ENCODE peak calls at places on chromosomes 7 and 10, in eight cellular contexts. One of them, this sample, is unnamed.

GRCh38 chr7:41097501-41097900 is 605.4 kb downstream of the INHBA start:
- DNase-seq in midbrain: no peak
- DNase-seq in non-pigmented ciliary epithelial cell: peak
- DNase-seq in GM12865: no peak
- DNase-seq in hepatocyte: no peak
- DNase-seq in activated T-cell treated with anti-CD3 and anti-CD28 coated beads for 48 hours: no peak
- DNase-seq in tibial artery: no peak
- DNase-seq in activated naive CD4-positive, alpha-beta T cell: no peak
- DNase-seq in this sample: no peak

GRCh38 chr7:8221603-8222002 is 40.4 kb downstream of the ICA1 start:
- DNase-seq in midbrain: no peak
- DNase-seq in non-pigmented ciliary epithelial cell: no peak
- DNase-seq in GM12865: no peak
- DNase-seq in hepatocyte: no peak
- DNase-seq in activated T-cell treated with anti-CD3 and anti-CD28 coated beads for 48 hours: no peak
- DNase-seq in tibial artery: no peak
- DNase-seq in activated naive CD4-positive, alpha-beta T cell: no peak
- DNase-seq in this sample: no peak

GRCh38 chr10:91105269-91105668 is 115.2 kb upstream of the PCGF5 start:
- DNase-seq in midbrain: no peak
- DNase-seq in non-pigmented ciliary epithelial cell: no peak
- DNase-seq in GM12865: no peak
- DNase-seq in hepatocyte: no peak
- DNase-seq in activated T-cell treated with anti-CD3 and anti-CD28 coated beads for 48 hours: no peak
- DNase-seq in tibial artery: no peak
- DNase-seq in activated naive CD4-positive, alpha-beta T cell: no peak
- DNase-seq in this sample: no peak

GRCh38 chr7:101860316-101861222 is 43.1 kb downstream of the CUX1 start:
- DNase-seq in midbrain: no peak
- DNase-seq in non-pigmented ciliary epithelial cell: no peak
- DNase-seq in GM12865: no peak
- DNase-seq in hepatocyte: no peak
- DNase-seq in activated T-cell treated with anti-CD3 and anti-CD28 coated beads for 48 hours: no peak
- DNase-seq in tibial artery: no peak
- DNase-seq in activated naive CD4-positive, alpha-beta T cell: no peak
- DNase-seq in this sample: no peak

GRCh38 chr10:74206727-74207126 is 55.7 kb downstream of the ADK start:
- DNase-seq in midbrain: no peak
- DNase-seq in non-pigmented ciliary epithelial cell: no peak
- DNase-seq in GM12865: no peak
- DNase-seq in hepatocyte: no peak
- DNase-seq in activated T-cell treated with anti-CD3 and anti-CD28 coated beads for 48 hours: no peak
- DNase-seq in tibial artery: no peak
- DNase-seq in activated naive CD4-positive, alpha-beta T cell: no peak
- DNase-seq in this sample: no peak

GRCh38 chr10:120221873-120222485 is 235.0 kb upstream of the PLPP4 start:
- DNase-seq in midbrain: no peak
- DNase-seq in non-pigmented ciliary epithelial cell: peak
- DNase-seq in GM12865: peak
- DNase-seq in hepatocyte: peak
- DNase-seq in activated T-cell treated with anti-CD3 and anti-CD28 coated beads for 48 hours: no peak
- DNase-seq in tibial artery: no peak
- DNase-seq in activated naive CD4-positive, alpha-beta T cell: no peak
- DNase-seq in this sample: no peak

GRCh38 chr10:46523881-46524470 is 32.5 kb downstream of the GPRIN2 start:
- DNase-seq in midbrain: no peak
- DNase-seq in non-pigmented ciliary epithelial cell: peak
- DNase-seq in GM12865: no peak
- DNase-seq in hepatocyte: peak
- DNase-seq in activated T-cell treated with anti-CD3 and anti-CD28 coated beads for 48 hours: no peak
- DNase-seq in tibial artery: peak
- DNase-seq in activated naive CD4-positive, alpha-beta T cell: no peak
- DNase-seq in this sample: peak

GRCh38 chr10:4765428-4765827 is 60.6 kb upstream of the AKR1E2 start:
- DNase-seq in midbrain: no peak
- DNase-seq in non-pigmented ciliary epithelial cell: no peak
- DNase-seq in GM12865: no peak
- DNase-seq in hepatocyte: no peak
- DNase-seq in activated T-cell treated with anti-CD3 and anti-CD28 coated beads for 48 hours: no peak
- DNase-seq in tibial artery: no peak
- DNase-seq in activated naive CD4-positive, alpha-beta T cell: no peak
- DNase-seq in this sample: no peak

GRCh38 chr7:95586951-95587301 is 9.4 kb downstream of the PDK4 start:
- DNase-seq in midbrain: no peak
- DNase-seq in non-pigmented ciliary epithelial cell: no peak
- DNase-seq in GM12865: no peak
- DNase-seq in hepatocyte: no peak
- DNase-seq in activated T-cell treated with anti-CD3 and anti-CD28 coated beads for 48 hours: no peak
- DNase-seq in tibial artery: no peak
- DNase-seq in activated naive CD4-positive, alpha-beta T cell: no peak
- DNase-seq in this sample: no peak

GRCh38 chr7:141225916-141226618 is 152.2 kb downstream of the TMEM178B start:
- DNase-seq in midbrain: no peak
- DNase-seq in non-pigmented ciliary epithelial cell: no peak
- DNase-seq in GM12865: peak
- DNase-seq in hepatocyte: no peak
- DNase-seq in activated T-cell treated with anti-CD3 and anti-CD28 coated beads for 48 hours: no peak
- DNase-seq in tibial artery: no peak
- DNase-seq in activated naive CD4-positive, alpha-beta T cell: no peak
- DNase-seq in this sample: no peak

GRCh38 chr7:77565917-77566316 is 28.8 kb downstream of the PTPN12 start:
- DNase-seq in midbrain: no peak
- DNase-seq in non-pigmented ciliary epithelial cell: no peak
- DNase-seq in GM12865: no peak
- DNase-seq in hepatocyte: no peak
- DNase-seq in activated T-cell treated with anti-CD3 and anti-CD28 coated beads for 48 hours: no peak
- DNase-seq in tibial artery: no peak
- DNase-seq in activated naive CD4-positive, alpha-beta T cell: no peak
- DNase-seq in this sample: no peak

GRCh38 chr10:92493362-92493761 is 80.5 kb downstream of the IDE start:
- DNase-seq in midbrain: no peak
- DNase-seq in non-pigmented ciliary epithelial cell: no peak
- DNase-seq in GM12865: no peak
- DNase-seq in hepatocyte: no peak
- DNase-seq in activated T-cell treated with anti-CD3 and anti-CD28 coated beads for 48 hours: no peak
- DNase-seq in tibial artery: no peak
- DNase-seq in activated naive CD4-positive, alpha-beta T cell: no peak
- DNase-seq in this sample: no peak

GRCh38 chr7:140697447-140698143 is 1.1 kb downstream of the NDUFB2 start:
- DNase-seq in midbrain: no peak
- DNase-seq in non-pigmented ciliary epithelial cell: peak
- DNase-seq in GM12865: no peak
- DNase-seq in hepatocyte: no peak
- DNase-seq in activated T-cell treated with anti-CD3 and anti-CD28 coated beads for 48 hours: no peak
- DNase-seq in tibial artery: no peak
- DNase-seq in activated naive CD4-positive, alpha-beta T cell: no peak
- DNase-seq in this sample: no peak

GRCh38 chr7:24740821-24741220 is 16.4 kb downstream of the GSDME start:
- DNase-seq in midbrain: no peak
- DNase-seq in non-pigmented ciliary epithelial cell: no peak
- DNase-seq in GM12865: no peak
- DNase-seq in hepatocyte: no peak
- DNase-seq in activated T-cell treated with anti-CD3 and anti-CD28 coated beads for 48 hours: no peak
- DNase-seq in tibial artery: no peak
- DNase-seq in activated naive CD4-positive, alpha-beta T cell: no peak
- DNase-seq in this sample: no peak

GRCh38 chr7:4681218-4681851 is 760 bp upstream of the FOXK1 start:
- DNase-seq in midbrain: no peak
- DNase-seq in non-pigmented ciliary epithelial cell: no peak
- DNase-seq in GM12865: no peak
- DNase-seq in hepatocyte: no peak
- DNase-seq in activated T-cell treated with anti-CD3 and anti-CD28 coated beads for 48 hours: peak
- DNase-seq in tibial artery: no peak
- DNase-seq in activated naive CD4-positive, alpha-beta T cell: no peak
- DNase-seq in this sample: no peak

GRCh38 chr10:74799840-74800239 is 26.6 kb upstream of the KAT6B start:
- DNase-seq in midbrain: no peak
- DNase-seq in non-pigmented ciliary epithelial cell: peak
- DNase-seq in GM12865: peak
- DNase-seq in hepatocyte: no peak
- DNase-seq in activated T-cell treated with anti-CD3 and anti-CD28 coated beads for 48 hours: peak
- DNase-seq in tibial artery: no peak
- DNase-seq in activated naive CD4-positive, alpha-beta T cell: no peak
- DNase-seq in this sample: no peak

GRCh38 chr7:30348083-30348560 is 63.7 kb downstream of the ZNRF2 start:
- DNase-seq in midbrain: no peak
- DNase-seq in non-pigmented ciliary epithelial cell: peak
- DNase-seq in GM12865: peak
- DNase-seq in hepatocyte: peak
- DNase-seq in activated T-cell treated with anti-CD3 and anti-CD28 coated beads for 48 hours: no peak
- DNase-seq in tibial artery: no peak
- DNase-seq in activated naive CD4-positive, alpha-beta T cell: peak
- DNase-seq in this sample: no peak

GRCh38 chr7:71868797-71869196 is 543.3 kb downstream of the CALN1 start:
- DNase-seq in midbrain: no peak
- DNase-seq in non-pigmented ciliary epithelial cell: peak
- DNase-seq in GM12865: peak
- DNase-seq in hepatocyte: no peak
- DNase-seq in activated T-cell treated with anti-CD3 and anti-CD28 coated beads for 48 hours: no peak
- DNase-seq in tibial artery: no peak
- DNase-seq in activated naive CD4-positive, alpha-beta T cell: no peak
- DNase-seq in this sample: no peak